ENCODE peak calls at places on chromosomes 3 and 15, in seven cellular contexts. One of them, this sample, is unnamed.

GRCh38 chr3:23129817-23130216 is 73.3 kb upstream of the UBE2E2 start:
- DNase-seq in GM23248: no peak
- DNase-seq in neural progenitor cell: no peak
- DNase-seq in PC-3: peak; percentile 86
- DNase-seq in MM.1S: peak; percentile 59
- DNase-seq in hepatocyte: peak; percentile 51
- DNase-seq in HCT116: no peak
- DNase-seq in this sample: no peak

GRCh38 chr3:140148824-140149390 is 213.9 kb downstream of the CLSTN2 start:
- DNase-seq in GM23248: no peak
- DNase-seq in neural progenitor cell: no peak
- DNase-seq in PC-3: no peak
- DNase-seq in MM.1S: no peak
- DNase-seq in hepatocyte: no peak
- DNase-seq in HCT116: no peak
- DNase-seq in this sample: no peak

GRCh38 chr3:112815981-112816380 is 30.7 kb downstream of the CD200R1L start:
- DNase-seq in GM23248: peak; percentile 45
- DNase-seq in neural progenitor cell: no peak
- DNase-seq in PC-3: peak; percentile 37
- DNase-seq in MM.1S: no peak
- DNase-seq in hepatocyte: no peak
- DNase-seq in HCT116: no peak
- DNase-seq in this sample: no peak

GRCh38 chr3:155890671-155891190 is 20.3 kb downstream of the GMPS start:
- DNase-seq in GM23248: peak; percentile 61
- DNase-seq in neural progenitor cell: no peak
- DNase-seq in PC-3: peak; percentile 14
- DNase-seq in MM.1S: no peak
- DNase-seq in hepatocyte: peak; percentile 7
- DNase-seq in HCT116: no peak
- DNase-seq in this sample: no peak

GRCh38 chr3:74605437-74605836 is 9.0 kb downstream of the CNTN3 start:
- DNase-seq in GM23248: no peak
- DNase-seq in neural progenitor cell: no peak
- DNase-seq in PC-3: no peak
- DNase-seq in MM.1S: no peak
- DNase-seq in hepatocyte: no peak
- DNase-seq in HCT116: no peak
- DNase-seq in this sample: no peak

GRCh38 chr3:10548997-10549396 is 43.6 kb upstream of the ATP2B2 start:
- DNase-seq in GM23248: no peak
- DNase-seq in neural progenitor cell: no peak
- DNase-seq in PC-3: peak; percentile 64
- DNase-seq in MM.1S: no peak
- DNase-seq in hepatocyte: no peak
- DNase-seq in HCT116: peak; percentile 16
- DNase-seq in this sample: no peak

GRCh38 chr15:80916056-80916455 is 73.6 kb downstream of the MESD start:
- DNase-seq in GM23248: no peak
- DNase-seq in neural progenitor cell: no peak
- DNase-seq in PC-3: no peak
- DNase-seq in MM.1S: no peak
- DNase-seq in hepatocyte: no peak
- DNase-seq in HCT116: no peak
- DNase-seq in this sample: no peak

GRCh38 chr3:163347944-163348343 is 1730.4 kb downstream of the SI start:
- DNase-seq in GM23248: no peak
- DNase-seq in neural progenitor cell: no peak
- DNase-seq in PC-3: peak; percentile 78
- DNase-seq in MM.1S: no peak
- DNase-seq in hepatocyte: no peak
- DNase-seq in HCT116: no peak
- DNase-seq in this sample: no peak

GRCh38 chr3:146067048-146067447 is 93.9 kb downstream of the PLOD2 start:
- DNase-seq in GM23248: peak; percentile 76
- DNase-seq in neural progenitor cell: no peak
- DNase-seq in PC-3: peak; percentile 91
- DNase-seq in MM.1S: no peak
- DNase-seq in hepatocyte: no peak
- DNase-seq in HCT116: no peak
- DNase-seq in this sample: no peak

GRCh38 chr3:159764211-159765024 is 224.2 kb upstream of the IL12A start:
- DNase-seq in GM23248: peak; percentile 92
- DNase-seq in neural progenitor cell: peak; percentile 83
- DNase-seq in PC-3: no peak
- DNase-seq in MM.1S: no peak
- DNase-seq in hepatocyte: peak; percentile 80
- DNase-seq in HCT116: no peak
- DNase-seq in this sample: no peak

GRCh38 chr3:184568918-184569829 is 7.6 kb downstream of the EPHB3 start:
- DNase-seq in GM23248: peak; percentile 97
- DNase-seq in neural progenitor cell: peak; percentile 72
- DNase-seq in PC-3: peak; percentile 81
- DNase-seq in MM.1S: no peak
- DNase-seq in hepatocyte: peak; percentile 91
- DNase-seq in HCT116: no peak
- DNase-seq in this sample: no peak

GRCh38 chr3:154932633-154933032 is 147.5 kb upstream of the MME start:
- DNase-seq in GM23248: no peak
- DNase-seq in neural progenitor cell: no peak
- DNase-seq in PC-3: no peak
- DNase-seq in MM.1S: no peak
- DNase-seq in hepatocyte: no peak
- DNase-seq in HCT116: no peak
- DNase-seq in this sample: no peak

GRCh38 chr3:187975571-187976360 is 178.2 kb upstream of the LPP start:
- DNase-seq in GM23248: peak; percentile 54
- DNase-seq in neural progenitor cell: no peak
- DNase-seq in PC-3: no peak
- DNase-seq in MM.1S: no peak
- DNase-seq in hepatocyte: no peak
- DNase-seq in HCT116: peak; percentile 4
- DNase-seq in this sample: peak; percentile 73

GRCh38 chr3:48440590-48440958 is 517 bp downstream of the TMA7 start:
- DNase-seq in GM23248: peak; percentile 59
- DNase-seq in neural progenitor cell: peak; percentile 39
- DNase-seq in PC-3: no peak
- DNase-seq in MM.1S: peak; percentile 16
- DNase-seq in hepatocyte: peak; percentile 32
- DNase-seq in HCT116: no peak
- DNase-seq in this sample: peak; percentile 22

GRCh38 chr15:81400640-81401236 is 26.7 kb upstream of the TMC3 start:
- DNase-seq in GM23248: peak; percentile 62
- DNase-seq in neural progenitor cell: peak; percentile 53
- DNase-seq in PC-3: peak; percentile 73
- DNase-seq in MM.1S: peak; percentile 64
- DNase-seq in hepatocyte: peak; percentile 66
- DNase-seq in HCT116: peak; percentile 52
- DNase-seq in this sample: peak; percentile 58

GRCh38 chr3:192444096-192444790 is 283.1 kb downstream of the FGF12 start:
- DNase-seq in GM23248: peak; percentile 69
- DNase-seq in neural progenitor cell: peak; percentile 76
- DNase-seq in PC-3: peak; percentile 80
- DNase-seq in MM.1S: peak; percentile 75
- DNase-seq in hepatocyte: peak; percentile 76
- DNase-seq in HCT116: peak; percentile 36
- DNase-seq in this sample: peak; percentile 69

GRCh38 chr3:124834723-124835718 is 52.1 kb downstream of the ITGB5 start:
- DNase-seq in GM23248: peak; percentile 52
- DNase-seq in neural progenitor cell: peak; percentile 62
- DNase-seq in PC-3: peak; percentile 75
- DNase-seq in MM.1S: peak; percentile 98
- DNase-seq in hepatocyte: peak; percentile 92
- DNase-seq in HCT116: peak; percentile 75
- DNase-seq in this sample: peak; percentile 25

GRCh38 chr3:189841474-189842205 is 210.5 kb downstream of the TP63 start:
- DNase-seq in GM23248: peak; percentile 80
- DNase-seq in neural progenitor cell: no peak
- DNase-seq in PC-3: peak; percentile 79
- DNase-seq in MM.1S: no peak
- DNase-seq in hepatocyte: peak; percentile 15
- DNase-seq in HCT116: no peak
- DNase-seq in this sample: no peak

DNA sequence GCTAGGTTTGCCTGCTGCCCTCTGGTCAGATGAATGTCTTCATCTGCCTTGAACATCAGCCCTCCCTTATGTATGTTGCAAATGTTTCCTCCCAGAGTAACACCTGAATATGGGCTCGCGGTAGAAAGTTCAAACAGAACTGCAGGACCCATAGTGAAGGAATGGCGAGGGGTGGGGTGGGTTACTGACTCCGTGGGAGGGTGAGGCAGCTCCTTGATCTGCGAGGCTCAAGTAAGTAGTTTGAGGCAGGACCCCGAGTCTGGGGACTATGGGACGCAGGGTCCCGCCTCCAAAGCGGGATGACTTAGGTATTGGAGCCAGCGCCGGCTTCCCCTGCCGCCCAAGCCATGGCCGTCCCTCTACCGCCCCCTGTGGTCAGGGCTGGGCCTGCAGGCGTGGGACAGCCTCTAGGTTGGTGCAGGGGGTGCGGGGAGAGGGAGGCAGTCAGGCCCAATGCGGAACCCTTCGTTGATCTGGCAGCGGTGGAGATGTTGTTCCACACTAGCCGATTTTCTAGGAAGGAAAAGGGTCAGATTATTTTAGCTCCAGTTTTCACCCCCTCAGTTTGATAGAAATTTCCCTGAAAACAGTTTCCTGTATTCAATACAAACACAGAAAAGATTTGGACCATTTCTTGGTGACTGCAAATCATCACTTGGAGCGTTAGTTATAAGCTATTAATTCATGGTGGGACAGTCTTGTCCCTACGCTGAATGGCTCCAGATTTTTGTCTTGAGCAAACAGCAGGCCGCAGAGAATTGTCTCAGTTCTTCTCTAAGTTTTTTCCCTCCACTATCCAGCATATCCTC is 72.3 kb downstream of the CORO2B start:
- DNase-seq in GM23248: no peak
- DNase-seq in neural progenitor cell: peak; percentile 90
- DNase-seq in PC-3: peak; percentile 35
- DNase-seq in MM.1S: peak; percentile 60
- DNase-seq in hepatocyte: peak; percentile 70
- DNase-seq in HCT116: peak; percentile 51
- DNase-seq in this sample: peak; percentile 62
- TF ChIP-seq EZH2phosphoT487 in GM23248: no peak
- TF ChIP-seq EZH2phosphoT487 in neural progenitor cell: no peak
- TF ChIP-seq EZH2phosphoT487 in PC-3: no peak
- TF ChIP-seq EZH2phosphoT487 in MM.1S: no peak
- TF ChIP-seq EZH2phosphoT487 in hepatocyte: no peak
- TF ChIP-seq EZH2phosphoT487 in HCT116: no peak
- TF ChIP-seq EZH2phosphoT487 in this sample: no peak

DNA sequence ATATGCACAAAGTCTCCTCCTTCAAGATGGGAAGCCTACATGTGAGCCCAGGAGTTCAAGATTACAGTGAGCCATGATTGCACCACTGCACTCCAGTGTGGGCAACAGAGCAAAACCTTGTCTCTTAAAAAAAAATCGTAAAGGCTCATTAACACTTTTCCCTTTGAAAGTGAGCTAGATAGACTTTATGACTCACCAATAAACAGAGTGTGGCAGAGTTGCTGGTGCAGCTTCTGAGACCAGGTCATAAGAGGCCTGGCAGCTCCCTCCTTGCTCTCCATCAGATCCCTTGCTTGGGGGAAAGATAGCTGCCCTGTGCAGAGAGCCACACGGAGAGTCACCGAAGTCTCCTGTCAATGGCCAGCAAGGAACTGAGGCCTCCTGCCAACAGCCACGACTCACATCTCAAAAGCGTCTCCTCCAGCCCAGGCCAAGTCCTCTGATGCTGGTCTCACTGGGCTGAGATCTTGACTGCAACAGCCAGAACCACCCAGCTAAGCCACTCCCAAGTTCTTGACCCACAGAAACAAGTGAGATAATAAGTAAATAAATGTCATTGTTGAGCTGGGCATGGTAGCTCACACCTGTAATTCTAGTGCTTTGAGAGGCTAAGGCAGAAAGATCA is 8.7 kb upstream of the GP9 start:
- DNase-seq in GM23248: peak; percentile 28
- DNase-seq in neural progenitor cell: no peak
- DNase-seq in PC-3: peak; percentile 12
- DNase-seq in MM.1S: no peak
- DNase-seq in hepatocyte: no peak
- DNase-seq in HCT116: no peak
- DNase-seq in this sample: no peak
- H2AFZ ChIP-seq in GM23248: no peak overlapping the region
- H2AFZ ChIP-seq in neural progenitor cell: no peak overlapping the region
- H2AFZ ChIP-seq in PC-3: no peak overlapping the region
- H2AFZ ChIP-seq in MM.1S: no peak overlapping the region
- H2AFZ ChIP-seq in hepatocyte: no peak overlapping the region
- H2AFZ ChIP-seq in HCT116: no peak overlapping the region
- H2AFZ ChIP-seq in this sample: no peak overlapping the region

DNA sequence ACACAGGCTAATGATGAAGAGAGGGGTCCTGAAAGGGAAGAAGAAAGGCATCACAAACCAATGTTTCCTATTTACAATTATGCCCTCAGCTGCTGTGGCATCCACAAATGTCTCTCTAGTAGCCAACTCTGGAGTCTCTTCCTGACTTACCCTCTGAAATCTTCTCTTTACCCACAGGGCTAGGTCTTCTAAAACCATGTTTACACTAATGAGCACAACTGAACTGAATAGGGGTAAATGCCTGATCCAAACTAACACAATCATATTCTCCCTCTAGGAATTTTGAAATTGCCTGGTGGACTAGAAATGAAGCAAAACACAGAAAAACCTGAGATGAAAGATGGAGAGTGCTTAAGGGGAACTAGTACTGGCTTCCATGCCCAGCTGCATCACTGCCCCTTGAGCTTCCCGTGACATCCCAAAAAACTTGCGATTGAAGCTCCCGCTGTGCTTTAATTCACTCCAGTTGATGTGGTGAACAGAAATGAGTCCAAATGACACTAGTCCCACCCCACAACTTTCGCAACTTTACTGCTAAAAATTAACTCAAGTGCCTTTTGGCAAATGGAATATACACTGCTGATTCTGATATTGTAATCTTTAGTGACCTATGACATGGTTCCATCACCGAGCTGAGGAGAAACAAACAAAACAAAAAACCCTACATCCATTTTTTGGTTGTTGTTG is 32.8 kb downstream of the CFAP20DC start:
- DNase-seq in GM23248: no peak
- DNase-seq in neural progenitor cell: no peak
- DNase-seq in PC-3: no peak
- DNase-seq in MM.1S: no peak
- DNase-seq in hepatocyte: no peak
- DNase-seq in HCT116: no peak
- DNase-seq in this sample: no peak
- H3K4me2 ChIP-seq in GM23248: no peak overlapping the region
- H3K4me2 ChIP-seq in neural progenitor cell: no peak overlapping the region
- H3K4me2 ChIP-seq in PC-3: no peak overlapping the region
- H3K4me2 ChIP-seq in MM.1S: no peak overlapping the region
- H3K4me2 ChIP-seq in hepatocyte: no peak overlapping the region
- H3K4me2 ChIP-seq in HCT116: no peak overlapping the region
- H3K4me2 ChIP-seq in this sample: no peak overlapping the region

DNA sequence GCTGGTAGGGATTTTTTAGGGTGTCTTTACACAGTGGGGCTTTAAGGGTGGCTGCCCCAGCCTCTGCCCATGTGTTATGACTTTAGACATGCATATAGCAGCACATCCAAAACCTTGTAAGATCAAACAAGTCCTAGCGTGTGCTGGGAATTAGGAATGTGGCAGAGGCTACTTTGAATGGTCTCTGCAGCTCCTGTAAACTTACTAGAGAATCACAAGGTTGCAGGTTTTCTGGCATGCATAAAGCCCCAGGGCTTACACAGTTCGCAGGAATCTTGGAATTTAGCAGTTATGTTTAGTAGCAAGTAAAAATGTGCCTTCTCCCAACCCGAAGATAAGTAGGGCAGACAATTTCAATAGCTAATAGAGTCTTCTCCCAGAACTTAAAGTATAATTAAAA is 46.8 kb upstream of the COL6A6 start:
- DNase-seq in GM23248: peak; percentile 23
- DNase-seq in neural progenitor cell: no peak
- DNase-seq in PC-3: no peak
- DNase-seq in MM.1S: no peak
- DNase-seq in hepatocyte: no peak
- DNase-seq in HCT116: no peak
- DNase-seq in this sample: no peak
- TF ChIP-seq EZH2phosphoT487 in GM23248: no peak
- TF ChIP-seq EZH2phosphoT487 in neural progenitor cell: no peak
- TF ChIP-seq EZH2phosphoT487 in PC-3: no peak
- TF ChIP-seq EZH2phosphoT487 in MM.1S: no peak
- TF ChIP-seq EZH2phosphoT487 in hepatocyte: no peak
- TF ChIP-seq EZH2phosphoT487 in HCT116: no peak
- TF ChIP-seq EZH2phosphoT487 in this sample: no peak